ENCODE peak calls at places on chromosomes 16 and 17, in six cellular contexts. E is testis, K is uterus, O is tibial nerve, C is GM12878, N is breast epithelium. J is an unnamed sample.

GRCh38 chr17:6269474-6269873 is 165.4 kb downstream of the AIPL1 start:
- DNase-seq in E (peak), K (no peak), O (no peak), C (no peak), N (no peak), J (no peak)

GRCh38 chr16:85090166-85090565 is 22.1 kb downstream of the CIBAR2 start:
- DNase-seq in E (no peak), K (no peak), O (no peak), C (no peak), N (no peak), J (no peak)

GRCh38 chr17:32586666-32587065 is 99.9 kb downstream of the CDK5R1 start:
- DNase-seq in E (no peak), K (no peak), O (no peak), C (no peak), N (no peak), J (no peak)

GRCh38 chr17:21287703-21288449 is 3.4 kb downstream of the MAP2K3 start:
- DNase-seq in E (peak), K (peak), O (peak), C (peak), N (peak), J (peak)

GRCh38 chr17:79572136-79572915 is 38.5 kb downstream of the RBFOX3 start:
- DNase-seq in E (no peak), K (no peak), O (no peak), C (no peak), N (no peak), J (no peak)

GRCh38 chr16:3578121-3578520 is 918 bp upstream of the NLRC3 start:
- DNase-seq in E (no peak), K (no peak), O (no peak), C (peak), N (no peak), J (no peak)

GRCh38 chr16:58418026-58418425 is 25.8 kb downstream of the GINS3 start:
- DNase-seq in E (no peak), K (no peak), O (no peak), C (no peak), N (no peak), J (no peak)

GRCh38 chr17:41785091-41785875 is 1.2 kb downstream of the JUP start:
- DNase-seq in E (no peak), K (no peak), O (no peak), C (no peak), N (no peak), J (no peak)

GRCh38 chr17:145671-146541 is 8.5 kb downstream of the SCGB1C2 start:
- DNase-seq in E (peak), K (peak), O (no peak), C (no peak), N (no peak), J (no peak)

GRCh38 chr16:54862529-54862928 is 68.1 kb upstream of the IRX5 start:
- DNase-seq in E (no peak), K (no peak), O (no peak), C (no peak), N (no peak), J (no peak)

GRCh38 chr17:39508987-39509386 is 47.7 kb downstream of the CDK12 start:
- DNase-seq in E (no peak), K (no peak), O (no peak), C (no peak), N (no peak), J (no peak)

GRCh38 chr17:67520282-67520906 is 143.3 kb downstream of the PITPNC1 start:
- DNase-seq in E (peak), K (peak), O (peak), C (no peak), N (no peak), J (no peak)

GRCh38 chr16:19203374-19203966 is 35.4 kb downstream of the SYT17 start:
- DNase-seq in E (no peak), K (no peak), O (no peak), C (peak), N (peak), J (no peak)

GRCh38 chr17:59547131-59547915 is 18.1 kb upstream of the DHX40 start:
- DNase-seq in E (no peak), K (no peak), O (no peak), C (no peak), N (no peak), J (no peak)

GRCh38 chr17:6857904-6858303 is 26.4 kb upstream of the TEKT1 start:
- DNase-seq in E (no peak), K (no peak), O (no peak), C (no peak), N (no peak), J (no peak)

GRCh38 chr17:18981642-18982424 is 22.7 kb downstream of the FAM83G start:
- DNase-seq in E (no peak), K (no peak), O (no peak), C (no peak), N (no peak), J (no peak)

GRCh38 chr16:22898874-22899348 is 84.9 kb downstream of the HS3ST2 start:
- DNase-seq in E (peak), K (peak), O (peak), C (peak), N (peak), J (no peak)

GRCh38 chr16:28974007-28974436 is 556 bp upstream of the SPNS1 start:
- DNase-seq in E (peak), K (peak), O (no peak), C (no peak), N (peak), J (no peak)

GRCh38 chr16:28975158-28975603 is 603 bp downstream of the SPNS1 start:
- DNase-seq in E (no peak), K (no peak), O (no peak), C (no peak), N (no peak), J (no peak)

GRCh38 chr16:28977703-28978641 is 3.4 kb downstream of the SPNS1 start:
- DNase-seq in E (no peak), K (no peak), O (no peak), C (no peak), N (no peak), J (no peak)

DNA sequence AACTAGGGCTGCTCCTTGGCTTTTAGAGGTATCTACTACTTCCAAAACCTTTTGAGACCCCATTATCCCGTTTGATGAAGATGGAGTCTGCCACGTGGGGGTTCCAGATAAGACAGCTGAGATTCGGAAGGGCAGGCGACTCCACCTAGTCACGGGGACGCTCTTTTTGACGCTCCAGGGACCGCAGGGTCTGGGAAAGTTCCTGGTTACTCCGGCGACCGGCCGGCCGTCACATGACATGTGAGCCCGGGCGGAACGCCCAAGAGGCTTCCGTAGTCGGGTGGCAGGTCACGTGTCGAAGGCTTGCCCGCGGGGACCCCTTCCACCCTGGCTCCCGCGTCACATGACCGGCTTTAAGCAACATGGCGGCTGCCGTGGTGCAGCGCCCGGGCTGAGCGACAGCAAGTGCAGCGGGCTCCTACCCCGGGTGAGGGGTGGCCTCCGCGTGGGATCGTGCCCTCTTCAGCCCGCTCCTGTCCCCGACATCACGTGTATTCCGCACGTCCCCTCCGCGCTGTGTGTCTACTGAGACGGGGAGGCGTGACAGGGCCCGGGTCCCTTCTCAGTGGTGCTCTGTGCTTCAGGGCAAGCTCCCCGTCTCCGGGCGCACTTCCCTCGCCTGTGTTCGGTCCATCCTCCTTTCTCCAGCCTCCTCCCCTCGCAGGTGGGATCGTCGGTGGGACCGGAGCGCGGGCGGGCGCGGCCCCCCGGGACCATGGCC is at the start of gene SPNS1:
- DNase-seq in E (peak), K (peak), O (peak), C (peak), N (peak), J (peak)
- TF ChIP-seq POLR2A in E (no peak), K (peak), O (no peak), C (peak), N (no peak), J (peak)

GRCh38 chr16:88527186-88527936 is 42.8 kb upstream of the ZC3H18 start:
- DNase-seq in E (peak), K (peak), O (peak), C (no peak), N (no peak), J (no peak)
- H3K27ac ChIP-seq in E (no peak), K (no peak), O (no peak), C (no peak), N (no peak), J (no peak)

GRCh38 chr16:28267356-28267755 is 25.0 kb upstream of the SBK1 start:
- DNase-seq in E (no peak), K (no peak), O (no peak), C (no peak), N (no peak), J (no peak)
- TF ChIP-seq CTCF in E (no peak), K (no peak), O (no peak), C (no peak), N (no peak), J (no peak)

GRCh38 chr16:15950167-15950854 is 895 bp downstream of the ABCC1 start:
- DNase-seq in E (peak), K (peak), O (no peak), C (no peak), N (no peak), J (no peak)
- TF ChIP-seq POLR2A in E (no peak), K (no peak), O (no peak), C (peak), N (no peak), J (peak)

GRCh38 chr16:11712122-11712521 is 30.5 kb downstream of the TXNDC11 start:
- DNase-seq in E (no peak), K (no peak), O (no peak), C (no peak), N (no peak), J (no peak)
- H3K27ac ChIP-seq in E (no peak), K (no peak), O (no peak), C (no peak), N (no peak), J (no peak)

DNA sequence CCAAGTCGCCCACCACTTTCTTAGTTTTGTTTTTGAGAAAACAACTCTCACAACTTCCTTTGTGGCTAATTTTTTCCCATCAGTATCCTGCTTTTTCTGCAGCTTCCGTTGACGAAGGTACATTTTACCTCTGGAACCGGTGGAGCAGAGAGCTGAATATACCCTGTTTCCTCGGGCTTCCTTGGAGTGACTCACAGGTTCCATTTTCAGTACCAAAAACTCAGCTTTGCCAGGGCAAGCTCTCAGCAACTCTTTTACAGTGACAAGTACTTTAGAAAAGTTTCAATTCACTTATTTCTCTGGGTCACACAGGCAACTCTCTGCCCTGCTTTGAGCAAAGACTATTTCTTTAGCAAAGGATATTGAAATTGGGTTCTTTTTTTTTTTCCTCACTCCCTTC is 318.9 kb downstream of the SNX29 start:
- DNase-seq in E (no peak), K (peak), O (no peak), C (no peak), N (no peak), J (no peak)
- TF ChIP-seq CTCF in E (no peak), K (no peak), O (no peak), C (no peak), N (no peak), J (no peak)

DNA sequence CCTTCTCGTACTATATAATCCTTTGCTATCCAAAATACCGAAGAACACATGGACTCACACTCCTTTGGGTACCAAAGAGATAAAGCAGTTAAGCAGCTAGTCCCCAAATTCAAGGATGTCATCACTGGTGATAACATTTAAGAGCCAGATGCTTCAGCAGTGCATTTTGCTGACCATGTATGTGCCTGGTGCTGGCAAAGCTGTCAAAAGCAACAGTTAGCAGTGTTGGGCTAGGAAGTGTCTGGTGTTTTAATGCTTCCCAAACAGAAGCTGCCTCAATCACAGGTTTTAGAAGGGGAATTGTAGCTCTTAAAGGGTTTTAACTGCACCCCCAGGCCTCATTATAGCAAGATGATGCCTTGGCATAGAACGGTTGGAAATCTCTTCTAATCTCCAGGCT is 4.7 kb downstream of the FAM117A start:
- DNase-seq in E (no peak), K (no peak), O (no peak), C (no peak), N (no peak), J (no peak)
- TF ChIP-seq POLR2A in E (no peak), K (no peak), O (no peak), C (no peak), N (no peak), J (no peak)

DNA sequence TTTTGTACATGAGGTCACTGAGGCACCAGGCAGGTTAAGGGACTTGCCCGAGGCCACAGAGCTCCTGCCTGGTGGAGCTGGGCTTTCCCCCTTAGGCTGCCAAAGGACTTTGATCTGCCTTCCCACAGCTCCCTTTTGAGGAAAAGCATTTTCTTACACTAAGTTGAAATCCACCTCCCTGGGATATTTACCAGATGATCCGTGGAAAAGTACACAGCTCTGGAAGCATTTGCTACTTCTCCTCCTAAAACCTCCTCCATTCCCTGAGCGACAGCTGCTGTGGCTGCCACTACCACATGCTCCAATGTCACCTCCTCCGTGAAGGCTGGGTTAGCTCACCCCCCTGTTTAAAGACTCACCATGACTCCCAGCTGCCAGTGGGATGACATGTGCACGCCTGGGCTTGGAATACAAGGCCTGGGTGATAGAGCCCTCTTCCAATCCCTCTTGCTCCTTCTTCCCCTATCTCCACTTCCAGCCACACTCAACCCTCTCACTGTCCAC is 1.2 kb upstream of the MPRIP start:
- DNase-seq in E (peak), K (no peak), O (no peak), C (no peak), N (no peak), J (no peak)
- H3K27ac ChIP-seq in E (no peak), K (peak), O (peak), C (no peak), N (no peak), J (peak)

GRCh38 chr16:62545039-62545438 is 508.8 kb upstream of the CDH8 start:
- DNase-seq in E (no peak), K (no peak), O (no peak), C (no peak), N (no peak), J (no peak)
- TF ChIP-seq CTCF in E (no peak), K (no peak), O (no peak), C (no peak), N (no peak), J (no peak)

DNA sequence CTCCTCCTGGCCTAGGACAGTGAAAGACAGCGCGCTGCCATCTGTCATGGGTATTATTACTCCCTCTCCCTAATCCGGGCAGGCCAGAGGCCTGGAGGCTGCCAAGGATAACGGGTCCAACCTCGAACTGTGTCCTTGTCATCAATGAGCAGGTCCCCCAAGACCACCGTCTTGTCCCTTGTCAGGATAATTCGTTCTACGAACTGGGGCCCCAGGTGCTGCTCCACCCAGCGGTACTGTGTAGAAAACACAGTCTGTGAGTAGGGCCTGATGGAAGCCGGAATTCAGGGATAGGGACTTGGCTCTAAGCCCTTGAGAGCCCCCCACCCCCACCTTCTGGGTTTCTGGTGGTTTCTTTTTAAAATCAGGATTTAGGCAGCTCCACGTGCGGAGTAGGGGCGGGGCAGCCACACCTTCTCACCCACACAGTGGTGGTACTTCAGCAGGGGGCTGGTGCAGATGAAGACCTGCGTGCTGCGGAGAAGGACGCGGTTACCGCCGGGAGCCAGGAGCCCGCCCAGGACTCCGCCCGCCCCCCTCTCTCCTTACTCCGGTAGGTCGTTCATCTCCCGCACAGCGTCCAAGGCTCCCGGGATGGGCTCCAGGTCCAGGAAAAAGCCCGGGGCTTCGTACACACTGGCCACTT is 787 bp downstream of the NT5C start:
- DNase-seq in E (peak), K (peak), O (no peak), C (no peak), N (no peak), J (no peak)
- TF ChIP-seq POLR2A in E (no peak), K (no peak), O (no peak), C (no peak), N (no peak), J (no peak)